ENCODE peak calls at places on chromosomes 13 and 19, in nine cellular contexts. G, V, O, Z, H, X, N, T and K are unnamed samples.

GRCh38 chr19:45780146-45780447 is 2.2 kb downstream of the DMPK start:
- DNase-seq in G (no peak), V (no peak), O (no peak), Z (no peak), H (no peak), X (no peak), N (no peak), T (no peak), K (no peak)

GRCh38 chr13:80921556-80921955 is 580.6 kb upstream of the SPRY2 start:
- DNase-seq in G (no peak), V (no peak), O (no peak), Z (no peak), H (no peak), X (no peak), N (no peak), T (no peak), K (no peak)

GRCh38 chr13:56909896-56910600 is 230.7 kb upstream of the PRR20A start:
- DNase-seq in G (no peak), V (no peak), O (no peak), Z (no peak), H (no peak), X (no peak), N (no peak), T (no peak), K (no peak)

GRCh38 chr19:5452594-5453565 is 2.3 kb upstream of the ZNRF4 start:
- DNase-seq in G (no peak), V (no peak), O (peak), Z (no peak), H (no peak), X (no peak), N (peak), T (no peak), K (no peak)

GRCh38 chr19:342801-343421 is 1.7 kb downstream of the MIER2 start:
- DNase-seq in G (no peak), V (peak), O (peak), Z (peak), H (peak), X (peak), N (peak), T (peak), K (peak)

GRCh38 chr13:104171132-104171531 is 1104.9 kb upstream of the SLC10A2 start:
- DNase-seq in G (no peak), V (no peak), O (no peak), Z (no peak), H (no peak), X (no peak), N (no peak), T (no peak), K (no peak)

GRCh38 chr13:59494560-59494970 is 669.2 kb downstream of the DIAPH3 start:
- DNase-seq in G (no peak), V (peak), O (no peak), Z (no peak), H (peak), X (no peak), N (peak), T (peak), K (no peak)

GRCh38 chr13:73401769-73402168 is 343.0 kb downstream of the KLF5 start:
- DNase-seq in G (no peak), V (no peak), O (no peak), Z (no peak), H (no peak), X (no peak), N (no peak), T (no peak), K (no peak)

GRCh38 chr19:56080669-56081401 is 40.3 kb downstream of the ZNF787 start:
- DNase-seq in G (peak), V (peak), O (peak), Z (peak), H (peak), X (peak), N (peak), T (peak), K (peak)

GRCh38 chr19:48186541-48186991 is 16.1 kb downstream of the ZSWIM9 start:
- DNase-seq in G (no peak), V (no peak), O (no peak), Z (no peak), H (no peak), X (no peak), N (no peak), T (no peak), K (no peak)

GRCh38 chr13:25371608-25372274 is at the start of gene ATP8A2:
- DNase-seq in G (no peak), V (no peak), O (no peak), Z (no peak), H (no peak), X (no peak), N (no peak), T (no peak), K (no peak)

GRCh38 chr19:7720351-7720750 is 11.6 kb downstream of the CLEC4G start:
- DNase-seq in G (no peak), V (no peak), O (no peak), Z (no peak), H (no peak), X (no peak), N (no peak), T (no peak), K (no peak)

GRCh38 chr19:7715671-7716070 is 13.7 kb upstream of the FCER2 start:
- DNase-seq in G (no peak), V (no peak), O (no peak), Z (no peak), H (no peak), X (no peak), N (no peak), T (no peak), K (no peak)

GRCh38 chr19:7722231-7722651 is 9.7 kb downstream of the CLEC4G start:
- DNase-seq in G (no peak), V (no peak), O (no peak), Z (no peak), H (no peak), X (no peak), N (no peak), T (no peak), K (no peak)

GRCh38 chr19:7716762-7717161 is 14.8 kb upstream of the FCER2 start:
- DNase-seq in G (no peak), V (no peak), O (no peak), Z (no peak), H (no peak), X (no peak), N (no peak), T (no peak), K (no peak)

GRCh38 chr19:7718668-7719067 is 13.2 kb downstream of the CLEC4G start:
- DNase-seq in G (no peak), V (no peak), O (no peak), Z (no peak), H (no peak), X (peak), N (no peak), T (no peak), K (no peak)
- H3K27ac ChIP-seq in G (no peak), V (no peak), O (no peak), Z (no peak), H (no peak), X (peak), N (no peak), T (no peak), K (no peak)

DNA sequence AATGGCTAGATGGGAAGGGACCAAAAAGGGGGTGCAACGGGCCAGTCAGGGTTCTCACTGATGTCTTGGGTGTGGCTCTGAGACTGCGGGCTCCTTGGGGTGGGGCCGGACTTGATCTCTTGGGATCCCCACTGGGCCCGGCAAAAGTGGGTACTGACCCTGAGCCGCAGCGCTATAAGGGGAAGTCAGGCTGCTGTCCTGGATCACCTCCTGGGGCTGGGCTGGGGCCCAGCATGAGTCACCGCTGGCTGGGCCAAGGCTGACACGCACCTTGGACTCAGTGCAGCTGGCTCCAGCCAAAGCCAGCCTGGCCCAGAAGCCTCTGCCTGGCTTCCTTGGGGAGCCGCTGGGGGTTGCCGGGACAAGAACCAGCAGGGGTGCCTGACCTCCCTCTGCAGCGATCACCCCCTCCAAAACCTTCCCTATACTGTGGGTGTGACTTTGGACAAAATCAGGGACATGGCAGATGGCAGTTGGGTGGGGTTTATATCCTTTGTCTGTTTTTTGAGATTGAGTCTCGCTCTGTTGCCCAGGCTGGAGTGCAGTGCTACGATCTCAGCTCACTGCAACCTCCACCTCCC is 614 bp upstream of the IQCN start:
- DNase-seq in G (peak), V (peak), O (no peak), Z (peak), H (peak), X (peak), N (peak), T (peak), K (peak)
- TF ChIP-seq POLR2A in G (peak), V (peak), O (no peak), Z (peak), H (no peak), X (no peak), N (peak), T (no peak), K (no peak)

DNA sequence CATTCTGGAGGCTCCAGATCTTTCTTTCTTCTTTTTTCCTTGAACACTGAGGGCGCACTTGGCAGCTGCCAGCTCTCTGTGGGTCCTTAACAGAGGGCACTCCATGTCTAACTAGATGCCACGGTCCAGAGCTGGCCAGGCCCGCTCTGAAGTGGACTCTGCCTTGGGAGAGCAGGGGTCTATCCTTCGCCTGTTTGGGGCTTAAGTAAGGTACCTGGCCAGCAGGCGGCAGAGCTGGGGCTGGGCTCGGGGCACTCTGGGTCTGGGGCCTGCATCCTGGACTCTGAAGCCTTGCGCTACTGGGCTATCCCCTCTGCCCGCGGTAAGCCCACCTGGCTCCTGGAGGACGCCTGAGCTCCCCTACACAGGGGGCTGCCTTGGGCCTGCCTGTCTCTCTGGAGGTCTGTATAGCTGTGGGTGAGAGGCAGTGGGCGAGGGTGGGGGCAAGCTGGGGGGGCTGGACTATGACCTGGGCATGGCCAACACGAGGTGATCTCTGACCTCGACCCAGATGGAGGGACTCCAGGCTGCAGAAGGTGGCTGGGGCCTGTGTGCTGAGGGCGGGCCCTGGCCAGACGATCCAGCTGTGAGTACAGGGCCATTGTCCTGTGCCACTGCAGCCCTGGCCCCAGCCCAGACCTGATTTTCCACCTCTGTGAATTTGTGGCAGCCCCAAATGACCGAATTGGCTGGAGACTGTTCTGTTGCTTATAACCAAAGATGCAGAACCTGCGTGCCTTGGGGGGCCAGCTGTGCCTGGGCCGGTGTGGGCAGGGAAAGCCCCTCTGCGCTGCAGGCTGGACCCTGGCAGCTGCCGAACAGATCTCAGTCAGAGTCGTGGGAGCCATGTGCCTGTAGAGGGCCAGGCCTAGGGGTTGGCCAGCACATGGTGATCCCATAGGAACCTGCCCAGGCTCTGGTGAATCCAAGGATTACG is 26.5 kb downstream of the CEBPG start:
- DNase-seq in G (no peak), V (no peak), O (no peak), Z (no peak), H (no peak), X (peak), N (no peak), T (no peak), K (no peak)
- TF ChIP-seq CTCF in G (no peak), V (no peak), O (no peak), Z (no peak), H (no peak), X (no peak), N (no peak), T (no peak), K (no peak)

GRCh38 chr19:40279120-40279551 is 6.0 kb downstream of the AKT2 start:
- DNase-seq in G (no peak), V (no peak), O (no peak), Z (no peak), H (peak), X (peak), N (peak), T (peak), K (peak)

GRCh38 chr19:40282209-40282580 is 3.0 kb downstream of the AKT2 start:
- DNase-seq in G (no peak), V (no peak), O (no peak), Z (no peak), H (no peak), X (peak), N (no peak), T (no peak), K (no peak)

GRCh38 chr19:40279761-40280607 is 5.2 kb downstream of the AKT2 start:
- DNase-seq in G (no peak), V (no peak), O (no peak), Z (no peak), H (no peak), X (peak), N (no peak), T (no peak), K (no peak)

GRCh38 chr19:40281381-40282208 is 3.5 kb downstream of the AKT2 start:
- DNase-seq in G (no peak), V (no peak), O (no peak), Z (no peak), H (no peak), X (peak), N (no peak), T (no peak), K (no peak)

GRCh38 chr19:40280608-40281221 is 4.4 kb downstream of the AKT2 start:
- DNase-seq in G (peak), V (no peak), O (no peak), Z (peak), H (no peak), X (peak), N (no peak), T (no peak), K (no peak)
- H3K27ac ChIP-seq in G (peak), V (no peak), O (no peak), Z (no peak), H (peak), X (peak), N (no peak), T (peak), K (peak)